ENCODE peak calls at places on chromosomes 1 and 21, in nine cellular contexts. One of them, this sample, is unnamed.

GRCh38 chr1:65527211-65527610 is 106.7 kb downstream of the LEPR start:
- DNase-seq in PC-3: peak; percentile 23
- DNase-seq in hepatocyte: no peak
- DNase-seq in SJCRH30: no peak
- DNase-seq in pancreas: no peak
- DNase-seq in CD8-positive, alpha-beta T cell: no peak
- DNase-seq in suprapubic skin: no peak
- DNase-seq in effector memory CD4-positive, alpha-beta T cell: no peak
- DNase-seq in endothelial cell of umbilical vein: peak; percentile 90
- DNase-seq in this sample: no peak

GRCh38 chr1:194538453-194538852 is 1352.0 kb upstream of the B3GALT2 start:
- DNase-seq in CD8-positive, alpha-beta T cell: no peak
- DNase-seq in suprapubic skin: no peak
- DNase-seq in pancreas: no peak
- DNase-seq in effector memory CD4-positive, alpha-beta T cell: no peak
- DNase-seq in PC-3: peak; percentile 13
- DNase-seq in SJCRH30: no peak
- DNase-seq in endothelial cell of umbilical vein: no peak
- DNase-seq in hepatocyte: no peak
- DNase-seq in this sample: no peak

GRCh38 chr1:20158358-20159070 is 19.4 kb downstream of the PLA2G2F start:
- DNase-seq in CD8-positive, alpha-beta T cell: no peak
- DNase-seq in pancreas: no peak
- DNase-seq in PC-3: peak; percentile 71
- DNase-seq in hepatocyte: no peak
- DNase-seq in suprapubic skin: no peak
- DNase-seq in endothelial cell of umbilical vein: no peak
- DNase-seq in effector memory CD4-positive, alpha-beta T cell: no peak
- DNase-seq in SJCRH30: no peak
- DNase-seq in this sample: no peak

GRCh38 chr1:24300971-24301370 is 18.2 kb upstream of the GRHL3 start:
- DNase-seq in CD8-positive, alpha-beta T cell: no peak
- DNase-seq in pancreas: no peak
- DNase-seq in suprapubic skin: no peak
- DNase-seq in PC-3: no peak
- DNase-seq in hepatocyte: no peak
- DNase-seq in effector memory CD4-positive, alpha-beta T cell: no peak
- DNase-seq in SJCRH30: no peak
- DNase-seq in endothelial cell of umbilical vein: no peak
- DNase-seq in this sample: no peak

GRCh38 chr1:204858381-204858821 is 12.3 kb upstream of the NFASC start:
- DNase-seq in pancreas: no peak
- DNase-seq in effector memory CD4-positive, alpha-beta T cell: no peak
- DNase-seq in suprapubic skin: no peak
- DNase-seq in endothelial cell of umbilical vein: no peak
- DNase-seq in PC-3: peak; percentile 68
- DNase-seq in CD8-positive, alpha-beta T cell: no peak
- DNase-seq in SJCRH30: peak; percentile 58
- DNase-seq in hepatocyte: no peak
- DNase-seq in this sample: no peak

GRCh38 chr1:29271724-29272123 is 35.4 kb downstream of the PTPRU start:
- DNase-seq in suprapubic skin: peak; percentile 81
- DNase-seq in effector memory CD4-positive, alpha-beta T cell: no peak
- DNase-seq in SJCRH30: peak; percentile 88
- DNase-seq in endothelial cell of umbilical vein: peak; percentile 16
- DNase-seq in PC-3: peak; percentile 96
- DNase-seq in hepatocyte: peak; percentile 81
- DNase-seq in pancreas: no peak
- DNase-seq in CD8-positive, alpha-beta T cell: no peak
- DNase-seq in this sample: peak; percentile 68

GRCh38 chr1:19651141-19651737 is 7.1 kb downstream of the NBL1 start:
- DNase-seq in pancreas: peak; percentile 74
- DNase-seq in SJCRH30: peak; percentile 70
- DNase-seq in suprapubic skin: no peak
- DNase-seq in hepatocyte: peak; percentile 79
- DNase-seq in effector memory CD4-positive, alpha-beta T cell: peak; percentile 16
- DNase-seq in CD8-positive, alpha-beta T cell: peak; percentile 54
- DNase-seq in endothelial cell of umbilical vein: peak; percentile 49
- DNase-seq in PC-3: peak; percentile 16
- DNase-seq in this sample: no peak

GRCh38 chr1:116191294-116191693 is 80.1 kb downstream of the MAB21L3 start:
- DNase-seq in SJCRH30: no peak
- DNase-seq in suprapubic skin: no peak
- DNase-seq in endothelial cell of umbilical vein: no peak
- DNase-seq in PC-3: no peak
- DNase-seq in CD8-positive, alpha-beta T cell: no peak
- DNase-seq in effector memory CD4-positive, alpha-beta T cell: no peak
- DNase-seq in pancreas: no peak
- DNase-seq in hepatocyte: no peak
- DNase-seq in this sample: no peak

GRCh38 chr1:116529199-116529616 is 41.6 kb downstream of the CD58 start:
- DNase-seq in PC-3: no peak
- DNase-seq in SJCRH30: no peak
- DNase-seq in suprapubic skin: no peak
- DNase-seq in CD8-positive, alpha-beta T cell: no peak
- DNase-seq in pancreas: no peak
- DNase-seq in effector memory CD4-positive, alpha-beta T cell: no peak
- DNase-seq in hepatocyte: no peak
- DNase-seq in endothelial cell of umbilical vein: no peak
- DNase-seq in this sample: no peak

GRCh38 chr1:169012416-169012815 is 94.1 kb upstream of the ATP1B1 start:
- DNase-seq in pancreas: no peak
- DNase-seq in PC-3: no peak
- DNase-seq in hepatocyte: no peak
- DNase-seq in effector memory CD4-positive, alpha-beta T cell: no peak
- DNase-seq in CD8-positive, alpha-beta T cell: no peak
- DNase-seq in endothelial cell of umbilical vein: no peak
- DNase-seq in suprapubic skin: no peak
- DNase-seq in SJCRH30: no peak
- DNase-seq in this sample: no peak

GRCh38 chr1:235933017-235933416 is 66.3 kb upstream of the LYST start:
- DNase-seq in effector memory CD4-positive, alpha-beta T cell: no peak
- DNase-seq in PC-3: no peak
- DNase-seq in pancreas: no peak
- DNase-seq in hepatocyte: no peak
- DNase-seq in endothelial cell of umbilical vein: no peak
- DNase-seq in SJCRH30: no peak
- DNase-seq in suprapubic skin: no peak
- DNase-seq in CD8-positive, alpha-beta T cell: no peak
- DNase-seq in this sample: no peak

GRCh38 chr1:197911172-197911856 is 5.9 kb upstream of the LHX9 start:
- DNase-seq in effector memory CD4-positive, alpha-beta T cell: no peak
- DNase-seq in pancreas: peak; percentile 74
- DNase-seq in PC-3: no peak
- DNase-seq in suprapubic skin: no peak
- DNase-seq in hepatocyte: no peak
- DNase-seq in SJCRH30: no peak
- DNase-seq in CD8-positive, alpha-beta T cell: no peak
- DNase-seq in endothelial cell of umbilical vein: no peak
- DNase-seq in this sample: no peak

GRCh38 chr1:39688706-39689105 is 2.5 kb downstream of the HPCAL4 start:
- DNase-seq in suprapubic skin: no peak
- DNase-seq in pancreas: no peak
- DNase-seq in PC-3: peak; percentile 52
- DNase-seq in CD8-positive, alpha-beta T cell: no peak
- DNase-seq in effector memory CD4-positive, alpha-beta T cell: no peak
- DNase-seq in endothelial cell of umbilical vein: no peak
- DNase-seq in hepatocyte: no peak
- DNase-seq in SJCRH30: no peak
- DNase-seq in this sample: no peak

GRCh38 chr1:115084902-115085505 is 4.3 kb downstream of the TSPAN2 start:
- DNase-seq in endothelial cell of umbilical vein: peak; percentile 81
- DNase-seq in suprapubic skin: no peak
- DNase-seq in SJCRH30: no peak
- DNase-seq in effector memory CD4-positive, alpha-beta T cell: no peak
- DNase-seq in pancreas: no peak
- DNase-seq in hepatocyte: no peak
- DNase-seq in PC-3: no peak
- DNase-seq in CD8-positive, alpha-beta T cell: no peak
- DNase-seq in this sample: no peak

GRCh38 chr1:91730781-91731732 is 154.9 kb downstream of the TGFBR3 start:
- DNase-seq in hepatocyte: peak; percentile 68
- DNase-seq in pancreas: no peak
- DNase-seq in SJCRH30: no peak
- DNase-seq in effector memory CD4-positive, alpha-beta T cell: no peak
- DNase-seq in endothelial cell of umbilical vein: no peak
- DNase-seq in suprapubic skin: peak; percentile 83
- DNase-seq in CD8-positive, alpha-beta T cell: no peak
- DNase-seq in PC-3: peak; percentile 36
- DNase-seq in this sample: no peak

GRCh38 chr21:25607812-25608737 is 794 bp upstream of the MRPL39 start:
- DNase-seq in endothelial cell of umbilical vein: peak; percentile 85
- DNase-seq in suprapubic skin: peak; percentile 88
- DNase-seq in effector memory CD4-positive, alpha-beta T cell: peak; percentile 53
- DNase-seq in pancreas: peak; percentile 84
- DNase-seq in SJCRH30: peak; percentile 77
- DNase-seq in hepatocyte: peak; percentile 90
- DNase-seq in CD8-positive, alpha-beta T cell: peak; percentile 77
- DNase-seq in PC-3: peak; percentile 93
- DNase-seq in this sample: peak; percentile 79
- H3K27ac ChIP-seq in endothelial cell of umbilical vein: peak overlapping the region; percentile 24
- H3K27ac ChIP-seq in suprapubic skin: peak overlapping the region; percentile 83
- H3K27ac ChIP-seq in effector memory CD4-positive, alpha-beta T cell: peak overlapping the region; percentile 77
- H3K27ac ChIP-seq in pancreas: peak overlapping the region; percentile 73
- H3K27ac ChIP-seq in SJCRH30: peak overlapping the region; percentile 79
- H3K27ac ChIP-seq in hepatocyte: peak overlapping the region; percentile 92
- H3K27ac ChIP-seq in CD8-positive, alpha-beta T cell: peak overlapping the region; percentile 64
- H3K27ac ChIP-seq in PC-3: no peak overlapping the region
- H3K27ac ChIP-seq in this sample: no peak overlapping the region

GRCh38 chr21:33061233-33061632 is 8.7 kb upstream of the OLIG1 start:
- DNase-seq in PC-3: no peak
- DNase-seq in hepatocyte: no peak
- DNase-seq in endothelial cell of umbilical vein: no peak
- DNase-seq in effector memory CD4-positive, alpha-beta T cell: no peak
- DNase-seq in suprapubic skin: no peak
- DNase-seq in SJCRH30: no peak
- DNase-seq in CD8-positive, alpha-beta T cell: no peak
- DNase-seq in pancreas: no peak
- DNase-seq in this sample: no peak
- H3K27ac ChIP-seq in PC-3: no peak overlapping the region
- H3K27ac ChIP-seq in hepatocyte: no peak overlapping the region
- H3K27ac ChIP-seq in endothelial cell of umbilical vein: no peak overlapping the region
- H3K27ac ChIP-seq in effector memory CD4-positive, alpha-beta T cell: no peak overlapping the region
- H3K27ac ChIP-seq in suprapubic skin: no peak overlapping the region
- H3K27ac ChIP-seq in SJCRH30: no peak overlapping the region
- H3K27ac ChIP-seq in CD8-positive, alpha-beta T cell: no peak overlapping the region
- H3K27ac ChIP-seq in pancreas: no peak overlapping the region
- H3K27ac ChIP-seq in this sample: no peak overlapping the region

GRCh38 chr1:157648317-157648716 is 50.4 kb upstream of the FCRL4 start:
- DNase-seq in PC-3: no peak
- DNase-seq in SJCRH30: no peak
- DNase-seq in endothelial cell of umbilical vein: no peak
- DNase-seq in effector memory CD4-positive, alpha-beta T cell: no peak
- DNase-seq in hepatocyte: no peak
- DNase-seq in suprapubic skin: no peak
- DNase-seq in pancreas: no peak
- DNase-seq in CD8-positive, alpha-beta T cell: no peak
- DNase-seq in this sample: no peak
- H3K27ac ChIP-seq in PC-3: no peak overlapping the region
- H3K27ac ChIP-seq in SJCRH30: no peak overlapping the region
- H3K27ac ChIP-seq in endothelial cell of umbilical vein: no peak overlapping the region
- H3K27ac ChIP-seq in effector memory CD4-positive, alpha-beta T cell: no peak overlapping the region
- H3K27ac ChIP-seq in hepatocyte: no peak overlapping the region
- H3K27ac ChIP-seq in suprapubic skin: no peak overlapping the region
- H3K27ac ChIP-seq in pancreas: no peak overlapping the region
- H3K27ac ChIP-seq in CD8-positive, alpha-beta T cell: no peak overlapping the region
- H3K27ac ChIP-seq in this sample: no peak overlapping the region

DNA sequence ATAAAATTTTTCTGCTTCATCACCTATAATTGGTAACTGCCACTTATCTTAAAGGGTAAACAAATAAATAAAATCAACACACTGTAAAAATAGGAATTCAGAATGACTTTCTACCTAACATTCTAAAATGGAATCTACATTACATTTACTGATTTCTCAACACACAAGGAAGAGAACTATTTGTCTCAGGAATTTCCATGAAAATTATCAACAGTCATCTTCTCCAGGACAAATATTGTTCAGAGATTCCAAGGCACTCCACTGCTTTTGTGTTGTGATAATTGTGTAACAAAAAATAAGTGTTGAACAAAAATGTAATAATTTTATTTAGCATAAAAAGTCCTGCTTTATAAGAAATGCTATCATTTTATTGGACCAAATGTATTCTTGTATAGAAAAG is 7.3 kb downstream of the ODF2L start:
- DNase-seq in effector memory CD4-positive, alpha-beta T cell: no peak
- DNase-seq in CD8-positive, alpha-beta T cell: no peak
- DNase-seq in endothelial cell of umbilical vein: no peak
- DNase-seq in suprapubic skin: no peak
- DNase-seq in PC-3: no peak
- DNase-seq in pancreas: no peak
- DNase-seq in hepatocyte: no peak
- DNase-seq in SJCRH30: no peak
- DNase-seq in this sample: no peak
- H3K27ac ChIP-seq in effector memory CD4-positive, alpha-beta T cell: peak overlapping the region; percentile 68
- H3K27ac ChIP-seq in CD8-positive, alpha-beta T cell: no peak overlapping the region
- H3K27ac ChIP-seq in endothelial cell of umbilical vein: no peak overlapping the region
- H3K27ac ChIP-seq in suprapubic skin: no peak overlapping the region
- H3K27ac ChIP-seq in PC-3: no peak overlapping the region
- H3K27ac ChIP-seq in pancreas: no peak overlapping the region
- H3K27ac ChIP-seq in hepatocyte: no peak overlapping the region
- H3K27ac ChIP-seq in SJCRH30: no peak overlapping the region
- H3K27ac ChIP-seq in this sample: no peak overlapping the region

GRCh38 chr1:201266774-201267173 is 16.5 kb upstream of the PKP1 start:
- DNase-seq in effector memory CD4-positive, alpha-beta T cell: no peak
- DNase-seq in pancreas: no peak
- DNase-seq in hepatocyte: peak; percentile 46
- DNase-seq in CD8-positive, alpha-beta T cell: no peak
- DNase-seq in SJCRH30: no peak
- DNase-seq in endothelial cell of umbilical vein: no peak
- DNase-seq in suprapubic skin: peak; percentile 40
- DNase-seq in PC-3: peak; percentile 100
- DNase-seq in this sample: peak; percentile 49

GRCh38 chr1:201267481-201268229 is 15.7 kb upstream of the PKP1 start:
- DNase-seq in SJCRH30: no peak
- DNase-seq in CD8-positive, alpha-beta T cell: no peak
- DNase-seq in pancreas: no peak
- DNase-seq in hepatocyte: no peak
- DNase-seq in endothelial cell of umbilical vein: no peak
- DNase-seq in effector memory CD4-positive, alpha-beta T cell: no peak
- DNase-seq in PC-3: peak; percentile 100
- DNase-seq in suprapubic skin: peak; percentile 68
- DNase-seq in this sample: no peak

GRCh38 chr1:201269900-201270410 is 13.4 kb upstream of the PKP1 start:
- DNase-seq in effector memory CD4-positive, alpha-beta T cell: no peak
- DNase-seq in SJCRH30: no peak
- DNase-seq in pancreas: no peak
- DNase-seq in hepatocyte: no peak
- DNase-seq in CD8-positive, alpha-beta T cell: no peak
- DNase-seq in suprapubic skin: peak; percentile 57
- DNase-seq in PC-3: no peak
- DNase-seq in endothelial cell of umbilical vein: no peak
- DNase-seq in this sample: no peak

GRCh38 chr1:201269241-201269640 is 14.1 kb upstream of the PKP1 start:
- DNase-seq in CD8-positive, alpha-beta T cell: no peak
- DNase-seq in endothelial cell of umbilical vein: no peak
- DNase-seq in suprapubic skin: peak; percentile 34
- DNase-seq in pancreas: no peak
- DNase-seq in effector memory CD4-positive, alpha-beta T cell: no peak
- DNase-seq in SJCRH30: no peak
- DNase-seq in hepatocyte: peak; percentile 40
- DNase-seq in PC-3: no peak
- DNase-seq in this sample: no peak

GRCh38 chr1:201268604-201269151 is 14.6 kb upstream of the PKP1 start:
- DNase-seq in pancreas: no peak
- DNase-seq in hepatocyte: peak; percentile 83
- DNase-seq in PC-3: peak; percentile 89
- DNase-seq in endothelial cell of umbilical vein: no peak
- DNase-seq in suprapubic skin: peak; percentile 62
- DNase-seq in CD8-positive, alpha-beta T cell: no peak
- DNase-seq in SJCRH30: peak; percentile 88
- DNase-seq in effector memory CD4-positive, alpha-beta T cell: no peak
- DNase-seq in this sample: peak; percentile 51
- H3K27ac ChIP-seq in pancreas: no peak overlapping the region
- H3K27ac ChIP-seq in hepatocyte: peak overlapping the region; percentile 75
- H3K27ac ChIP-seq in PC-3: peak overlapping the region; percentile 83
- H3K27ac ChIP-seq in endothelial cell of umbilical vein: no peak overlapping the region
- H3K27ac ChIP-seq in suprapubic skin: peak overlapping the region; percentile 59
- H3K27ac ChIP-seq in CD8-positive, alpha-beta T cell: no peak overlapping the region
- H3K27ac ChIP-seq in SJCRH30: peak overlapping the region; percentile 44
- H3K27ac ChIP-seq in effector memory CD4-positive, alpha-beta T cell: no peak overlapping the region
- H3K27ac ChIP-seq in this sample: no peak overlapping the region